ENCODE peak calls at places on chromosomes 16 and 17, in nine cellular contexts. A, F, G, L, W, Y, U, I and H are unnamed samples. For H3K27me3, the result is how much of the 10 kb centered on the place peaks cover.

GRCh38 chr17:67221062-67221998 is 23.7 kb downstream of the HELZ start:
- DNase-seq in A (no peak), F (no peak), G (peak), L (peak), W (peak), Y (no peak), U (no peak), I (peak), H (no peak)

GRCh38 chr16:3025032-3026002 is 1.5 kb downstream of the THOC6 start:
- DNase-seq in A (no peak), F (no peak), G (no peak), L (no peak), W (no peak), Y (no peak), U (no peak), I (no peak), H (no peak)

GRCh38 chr17:28750178-28751047 is 6.6 kb downstream of the TRAF4 start:
- DNase-seq in A (peak), F (peak), G (peak), L (peak), W (peak), Y (peak), U (peak), I (peak), H (peak)

GRCh38 chr17:61335845-61336655 is 63.6 kb upstream of the TBX2 start:
- DNase-seq in A (no peak), F (no peak), G (peak), L (no peak), W (no peak), Y (no peak), U (no peak), I (no peak), H (no peak)

GRCh38 chr16:67773099-67773498 is 33.3 kb downstream of the RANBP10 start:
- DNase-seq in A (no peak), F (no peak), G (peak), L (peak), W (no peak), Y (peak), U (no peak), I (no peak), H (no peak)

GRCh38 chr17:15381707-15382106 is 40.3 kb upstream of the TEKT3 start:
- DNase-seq in A (no peak), F (no peak), G (no peak), L (no peak), W (no peak), Y (no peak), U (no peak), I (no peak), H (no peak)

GRCh38 chr17:63095879-63096278 is 129.8 kb downstream of the TANC2 start:
- DNase-seq in A (no peak), F (no peak), G (peak), L (no peak), W (no peak), Y (no peak), U (no peak), I (no peak), H (no peak)

GRCh38 chr17:82281502-82282238 is 8.2 kb upstream of the CSNK1D start:
- DNase-seq in A (no peak), F (peak), G (no peak), L (no peak), W (no peak), Y (no peak), U (peak), I (no peak), H (no peak)

GRCh38 chr16:56357765-56358322 is 67.5 kb downstream of the AMFR start:
- DNase-seq in A (peak), F (peak), G (no peak), L (peak), W (no peak), Y (peak), U (peak), I (peak), H (peak)

GRCh38 chr17:77437017-77437416 is 296.2 kb downstream of the SEC14L1 start:
- DNase-seq in A (no peak), F (no peak), G (peak), L (peak), W (no peak), Y (peak), U (no peak), I (no peak), H (peak)

GRCh38 chr17:28365487-28365886 is 488 bp upstream of the SEBOX start:
- DNase-seq in A (no peak), F (no peak), G (no peak), L (no peak), W (no peak), Y (no peak), U (no peak), I (no peak), H (no peak)

GRCh38 chr17:64982139-64982802 is 63.0 kb upstream of the LRRC37A3 start:
- DNase-seq in A (no peak), F (no peak), G (no peak), L (no peak), W (no peak), Y (no peak), U (no peak), I (no peak), H (no peak)

GRCh38 chr17:46061435-46061834 is 62.4 kb downstream of the STH start:
- DNase-seq in A (no peak), F (no peak), G (peak), L (no peak), W (no peak), Y (no peak), U (no peak), I (no peak), H (no peak)

GRCh38 chr16:76941091-76941490 is 249.9 kb upstream of the MON1B start:
- DNase-seq in A (no peak), F (no peak), G (peak), L (no peak), W (no peak), Y (no peak), U (no peak), I (no peak), H (no peak)

GRCh38 chr17:65173284-65173793 is 36.2 kb downstream of the RGS9 start:
- DNase-seq in A (no peak), F (no peak), G (peak), L (no peak), W (peak), Y (no peak), U (no peak), I (peak), H (peak)

GRCh38 chr17:42155614-42156045 is 841 bp upstream of the RAB5C start:
- DNase-seq in A (no peak), F (no peak), G (no peak), L (no peak), W (no peak), Y (no peak), U (no peak), I (no peak), H (no peak)

GRCh38 chr16:86505899-86506864 is 4.1 kb upstream of the FOXF1 start:
- DNase-seq in A (no peak), F (no peak), G (no peak), L (no peak), W (no peak), Y (no peak), U (no peak), I (no peak), H (no peak)

GRCh38 chr16:81710596-81710995 is 68.5 kb upstream of the PLCG2 start:
- DNase-seq in A (no peak), F (no peak), G (no peak), L (no peak), W (no peak), Y (peak), U (no peak), I (no peak), H (no peak)

GRCh38 chr17:69608808-69609494 is 194.5 kb downstream of the MAP2K6 start:
- DNase-seq in A (no peak), F (no peak), G (peak), L (peak), W (no peak), Y (no peak), U (no peak), I (no peak), H (no peak)

GRCh38 chr17:21297026-21297520 is 12.6 kb downstream of the MAP2K3 start:
- DNase-seq in A (no peak), F (no peak), G (no peak), L (no peak), W (no peak), Y (no peak), U (no peak), I (no peak), H (no peak)

GRCh38 chr16:57509231-57509923 is 23.1 kb upstream of the DOK4 start:
- DNase-seq in A (no peak), F (peak), G (no peak), L (no peak), W (peak), Y (no peak), U (peak), I (peak), H (no peak)

GRCh38 chr16:83441523-83441922 is 366.3 kb upstream of the HSBP1 start:
- DNase-seq in A (no peak), F (no peak), G (no peak), L (no peak), W (no peak), Y (no peak), U (no peak), I (no peak), H (no peak)
- TF ChIP-seq CTCF in A (no peak), F (no peak), G (no peak), L (no peak), W (no peak), Y (no peak), U (no peak), I (no peak), H (no peak)

DNA sequence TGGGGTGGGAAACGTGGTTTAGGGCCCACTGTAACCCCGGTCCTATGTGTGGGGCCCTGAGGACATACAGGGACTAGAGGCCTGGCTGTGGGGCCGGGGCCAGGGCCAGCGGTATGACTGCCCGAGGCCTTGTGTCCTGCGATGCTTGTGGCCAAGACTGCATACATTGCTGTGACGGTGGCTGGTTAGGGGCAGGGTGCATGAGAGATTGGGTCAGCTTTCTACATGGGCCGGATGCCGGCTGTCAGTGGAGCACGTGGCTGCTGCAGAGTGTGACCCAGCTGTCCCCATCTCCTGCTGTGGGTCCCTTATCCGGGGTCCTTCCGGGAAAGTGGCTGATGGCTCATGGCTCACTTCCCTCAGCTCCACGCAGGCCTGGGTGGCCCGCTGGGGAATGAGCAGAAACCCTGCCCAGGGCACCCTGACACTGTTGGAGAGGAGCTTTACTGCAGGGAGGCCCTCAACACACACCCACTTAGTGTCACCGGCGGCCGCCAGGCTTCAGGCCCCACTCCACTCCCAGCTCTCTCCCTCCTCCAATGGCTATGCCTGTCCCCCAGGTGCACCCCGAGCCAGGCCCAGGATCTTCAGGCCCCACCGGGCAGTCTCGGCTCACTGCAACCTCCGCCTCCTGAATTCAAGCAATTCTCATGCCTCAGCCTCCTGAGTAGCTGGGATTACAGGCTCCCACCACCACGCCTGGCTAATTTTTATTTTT is 775 bp upstream of the RGS11 start:
- DNase-seq in A (no peak), F (no peak), G (no peak), L (no peak), W (no peak), Y (no peak), U (no peak), I (peak), H (no peak)
- H3K27me3 ChIP-seq in A (under half), F (under half), G (under half), L (under half), W (half or more), Y (under half), U (under half), I (under half), H (under half)

GRCh38 chr16:87951550-87952538 is 610 bp downstream of the BANP start:
- DNase-seq in A (no peak), F (peak), G (peak), L (peak), W (peak), Y (no peak), U (peak), I (no peak), H (no peak)
- TF ChIP-seq CTCF in A (no peak), F (no peak), G (no peak), L (no peak), W (peak), Y (no peak), U (no peak), I (no peak), H (no peak)

GRCh38 chr17:55645361-55645760 is 77.3 kb downstream of the TMEM100 start:
- DNase-seq in A (no peak), F (no peak), G (no peak), L (no peak), W (no peak), Y (no peak), U (no peak), I (no peak), H (no peak)

GRCh38 chr17:55644346-55644745 is 78.3 kb downstream of the TMEM100 start:
- DNase-seq in A (no peak), F (no peak), G (no peak), L (no peak), W (no peak), Y (no peak), U (no peak), I (no peak), H (no peak)

GRCh38 chr17:55639096-55639495 is 83.6 kb downstream of the TMEM100 start:
- DNase-seq in A (no peak), F (no peak), G (no peak), L (no peak), W (no peak), Y (no peak), U (no peak), I (no peak), H (no peak)

GRCh38 chr17:55641559-55642160 is 81.0 kb downstream of the TMEM100 start:
- DNase-seq in A (peak), F (peak), G (peak), L (peak), W (peak), Y (peak), U (peak), I (peak), H (peak)

DNA sequence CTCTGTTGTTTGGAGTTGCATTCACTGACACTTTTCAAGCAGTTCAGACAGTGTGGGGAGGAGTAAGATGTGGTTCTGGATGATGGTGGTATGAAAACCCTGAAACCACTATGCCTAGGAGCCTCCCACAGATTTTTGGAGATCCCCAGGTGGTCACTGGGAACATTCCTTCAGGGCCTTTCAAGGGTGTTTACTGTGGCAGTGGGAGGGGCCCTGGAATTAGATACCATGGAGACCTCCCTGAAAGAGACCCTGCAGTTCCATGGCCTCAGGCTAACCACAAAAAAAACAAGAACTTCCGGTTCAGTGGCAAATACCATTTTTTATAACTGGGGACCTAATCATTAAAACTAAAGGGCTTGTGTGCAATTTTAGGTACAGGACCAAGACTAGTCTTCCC is 79.9 kb downstream of the TMEM100 start:
- DNase-seq in A (no peak), F (no peak), G (no peak), L (no peak), W (no peak), Y (no peak), U (no peak), I (no peak), H (no peak)
- H3K27me3 ChIP-seq in A (under half), F (under half), G (under half), L (under half), W (under half), Y (under half), U (under half), I (under half), H (under half)

DNA sequence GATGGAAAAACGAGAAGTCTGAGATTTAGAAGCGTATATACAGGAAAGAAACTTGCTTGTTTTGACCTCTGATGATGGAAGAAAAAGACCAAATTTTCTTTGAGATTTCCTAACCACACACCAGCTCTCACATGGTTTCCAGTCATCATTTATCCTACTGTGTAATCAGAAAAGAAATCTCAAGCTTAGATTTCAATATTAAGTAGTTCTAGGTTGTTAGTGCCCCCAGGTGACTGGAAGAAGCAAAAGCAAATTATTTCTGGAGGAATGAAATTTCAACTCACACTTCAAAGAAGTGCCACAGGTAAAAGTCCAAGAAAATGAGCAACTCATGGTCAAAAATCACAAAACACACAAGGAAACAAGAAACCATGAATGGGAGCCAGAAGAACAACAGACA is 51.8 kb upstream of the KDM6B start:
- DNase-seq in A (no peak), F (no peak), G (peak), L (no peak), W (no peak), Y (no peak), U (no peak), I (no peak), H (no peak)
- TF ChIP-seq CTCF in A (no peak), F (no peak), G (peak), L (no peak), W (peak), Y (no peak), U (no peak), I (no peak), H (no peak)

DNA sequence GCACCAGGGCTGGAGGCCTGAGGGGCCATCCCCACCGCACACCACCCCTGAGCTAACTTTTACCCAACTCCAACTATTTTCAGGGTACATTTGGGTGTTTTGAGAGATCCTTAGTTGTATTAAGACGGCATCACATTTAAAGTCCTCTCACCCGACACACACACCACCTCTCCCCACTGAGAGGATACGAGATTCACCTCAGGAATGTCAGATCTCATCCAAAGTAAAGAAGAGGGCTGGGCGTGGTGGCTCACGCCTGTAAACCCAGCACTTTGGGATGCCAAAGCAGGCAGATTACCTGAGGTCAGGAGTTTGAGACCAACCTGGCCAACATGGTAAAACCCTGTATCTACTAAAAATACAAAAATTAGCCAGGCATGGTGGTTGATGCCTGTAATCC is 88.4 kb downstream of the RBFOX3 start:
- DNase-seq in A (no peak), F (no peak), G (no peak), L (no peak), W (no peak), Y (no peak), U (no peak), I (no peak), H (no peak)
- H3K27me3 ChIP-seq in A (under half), F (under half), G (under half), L (half or more), W (under half), Y (half or more), U (half or more), I (half or more), H (under half)

GRCh38 chr17:10349403-10349802 is 23.4 kb downstream of the MYH13 start:
- DNase-seq in A (no peak), F (no peak), G (no peak), L (no peak), W (no peak), Y (no peak), U (no peak), I (no peak), H (no peak)
- TF ChIP-seq CTCF in A (peak), F (no peak), G (no peak), L (no peak), W (peak), Y (no peak), U (peak), I (no peak), H (no peak)